ENCODE peak calls at places on chromosomes 13 and 19, in seven cellular contexts. U, A, G, T, J, K and L are unnamed samples.

GRCh38 chr19:47257411-47258169 is 1.3 kb downstream of the CCDC9 start:
- DNase-seq in U (no peak), A (no peak), G (no peak), T (peak), J (no peak), K (no peak), L (no peak)

GRCh38 chr19:13441810-13442512 is 64.3 kb downstream of the CACNA1A start:
- DNase-seq in U (peak), A (peak), G (peak), T (peak), J (no peak), K (peak), L (peak)

GRCh38 chr13:93875527-93875926 is 604.0 kb downstream of the DCT start:
- DNase-seq in U (peak), A (no peak), G (no peak), T (no peak), J (no peak), K (no peak), L (no peak)

GRCh38 chr19:45528744-45529453 is 21.6 kb downstream of the VASP start:
- DNase-seq in U (no peak), A (peak), G (peak), T (peak), J (peak), K (no peak), L (no peak)

GRCh38 chr19:57830071-57830602 is at the start of gene ZNF587B:
- DNase-seq in U (peak), A (peak), G (peak), T (peak), J (peak), K (peak), L (peak)

GRCh38 chr13:47955836-47956235 is 45.2 kb downstream of the SUCLA2 start:
- DNase-seq in U (no peak), A (no peak), G (no peak), T (no peak), J (no peak), K (no peak), L (no peak)

GRCh38 chr13:21980049-21980448 is 309.2 kb downstream of the FGF9 start:
- DNase-seq in U (no peak), A (no peak), G (no peak), T (no peak), J (no peak), K (no peak), L (no peak)

GRCh38 chr13:46577656-46578589 is 25.0 kb downstream of the LRCH1 start:
- DNase-seq in U (peak), A (no peak), G (no peak), T (no peak), J (no peak), K (no peak), L (peak)

GRCh38 chr19:23525265-23525862 is 130.1 kb upstream of the ZNF91 start:
- DNase-seq in U (no peak), A (no peak), G (no peak), T (no peak), J (no peak), K (no peak), L (no peak)

GRCh38 chr19:52351512-52351911 is 15.5 kb downstream of the ZNF610 start:
- DNase-seq in U (no peak), A (no peak), G (peak), T (peak), J (no peak), K (no peak), L (no peak)

GRCh38 chr13:74930402-74931165 is 551.4 kb downstream of the TBC1D4 start:
- DNase-seq in U (peak), A (no peak), G (no peak), T (no peak), J (no peak), K (no peak), L (peak)

GRCh38 chr19:17324357-17325114 is 10.1 kb downstream of the ANO8 start:
- DNase-seq in U (no peak), A (no peak), G (no peak), T (no peak), J (no peak), K (no peak), L (no peak)

GRCh38 chr13:100356889-100357288 is 231.7 kb downstream of the GGACT start:
- DNase-seq in U (peak), A (peak), G (no peak), T (no peak), J (no peak), K (no peak), L (peak)

GRCh38 chr19:33496016-33496415 is 25.6 kb downstream of the PEPD start:
- DNase-seq in U (no peak), A (no peak), G (no peak), T (no peak), J (no peak), K (no peak), L (no peak)

GRCh38 chr19:2462635-2463421 is 6.1 kb upstream of the LMNB2 start:
- DNase-seq in U (peak), A (peak), G (peak), T (peak), J (peak), K (peak), L (peak)

GRCh38 chr19:5799247-5800241 is 5.3 kb upstream of the NRTN start:
- DNase-seq in U (no peak), A (no peak), G (no peak), T (no peak), J (no peak), K (no peak), L (no peak)

GRCh38 chr13:50740052-50740741 is 103.3 kb downstream of the DLEU7 start:
- DNase-seq in U (no peak), A (no peak), G (no peak), T (no peak), J (no peak), K (no peak), L (peak)

GRCh38 chr13:71798723-71799122 is 68.3 kb downstream of the DACH1 start:
- DNase-seq in U (no peak), A (no peak), G (no peak), T (no peak), J (no peak), K (no peak), L (no peak)

GRCh38 chr13:42038661-42039456 is 9.6 kb upstream of the DGKH start:
- DNase-seq in U (peak), A (no peak), G (no peak), T (no peak), J (no peak), K (no peak), L (peak)

GRCh38 chr19:53037101-53038097 is 7.1 kb upstream of the ERVV-2 start:
- DNase-seq in U (peak), A (peak), G (peak), T (no peak), J (no peak), K (no peak), L (no peak)

GRCh38 chr19:47486900-47487299 is 2.9 kb upstream of the KPTN start:
- DNase-seq in U (no peak), A (no peak), G (no peak), T (no peak), J (no peak), K (no peak), L (no peak)

GRCh38 chr13:50531917-50532899 is 311.3 kb downstream of the DLEU7 start:
- DNase-seq in U (peak), A (peak), G (no peak), T (no peak), J (no peak), K (no peak), L (no peak)

GRCh38 chr13:112926003-112926402 is 43.0 kb upstream of the MCF2L start:
- DNase-seq in U (no peak), A (no peak), G (no peak), T (no peak), J (no peak), K (no peak), L (no peak)

GRCh38 chr19:38898788-38899446 is 501 bp downstream of the SIRT2 start:
- DNase-seq in U (peak), A (no peak), G (no peak), T (peak), J (no peak), K (peak), L (peak)

GRCh38 chr19:39828015-39828633 is 5.8 kb downstream of the DYRK1B start:
- DNase-seq in U (no peak), A (no peak), G (no peak), T (no peak), J (no peak), K (no peak), L (no peak)

GRCh38 chr19:11560404-11560988 is 1.5 kb upstream of the ELOF1 start:
- DNase-seq in U (peak), A (peak), G (peak), T (peak), J (no peak), K (peak), L (peak)

GRCh38 chr13:71021810-71022422 is 845.1 kb downstream of the DACH1 start:
- DNase-seq in U (no peak), A (no peak), G (no peak), T (no peak), J (no peak), K (no peak), L (peak)

GRCh38 chr13:113526466-113527220 is 36.1 kb upstream of the DCUN1D2 start:
- DNase-seq in U (no peak), A (no peak), G (no peak), T (no peak), J (no peak), K (no peak), L (no peak)

GRCh38 chr19:39802958-39803357 is 24.3 kb downstream of the LEUTX start:
- DNase-seq in U (no peak), A (no peak), G (no peak), T (peak), J (no peak), K (no peak), L (no peak)

GRCh38 chr13:36251528-36251927 is 37.2 kb upstream of the SOHLH2 start:
- DNase-seq in U (no peak), A (no peak), G (no peak), T (no peak), J (no peak), K (no peak), L (no peak)

GRCh38 chr19:46660601-46661019 is 372 bp downstream of the DACT3 start:
- DNase-seq in U (no peak), A (no peak), G (no peak), T (no peak), J (no peak), K (no peak), L (no peak)

GRCh38 chr13:95234242-95234641 is 67.0 kb downstream of the ABCC4 start:
- DNase-seq in U (no peak), A (no peak), G (no peak), T (no peak), J (no peak), K (no peak), L (no peak)

GRCh38 chr19:5850743-5851293 is 431 bp downstream of the FUT3 start:
- DNase-seq in U (peak), A (no peak), G (no peak), T (no peak), J (no peak), K (no peak), L (peak)

GRCh38 chr13:23870356-23871146 is 18.6 kb downstream of the MIPEP start:
- DNase-seq in U (no peak), A (no peak), G (no peak), T (no peak), J (no peak), K (no peak), L (no peak)

GRCh38 chr13:85212692-85213091 is 586.5 kb downstream of the SLITRK6 start:
- DNase-seq in U (no peak), A (no peak), G (no peak), T (no peak), J (no peak), K (no peak), L (no peak)

GRCh38 chr19:10961763-10962536 is 1.1 kb downstream of the SMARCA4 start:
- DNase-seq in U (peak), A (peak), G (no peak), T (peak), J (no peak), K (peak), L (peak)

GRCh38 chr19:5588441-5588840 is 20.7 kb upstream of the TINCR start:
- DNase-seq in U (no peak), A (no peak), G (no peak), T (no peak), J (no peak), K (no peak), L (no peak)

GRCh38 chr19:42275103-42275502 is 6.1 kb downstream of the CIC start:
- DNase-seq in U (no peak), A (no peak), G (no peak), T (no peak), J (no peak), K (no peak), L (no peak)

DNA sequence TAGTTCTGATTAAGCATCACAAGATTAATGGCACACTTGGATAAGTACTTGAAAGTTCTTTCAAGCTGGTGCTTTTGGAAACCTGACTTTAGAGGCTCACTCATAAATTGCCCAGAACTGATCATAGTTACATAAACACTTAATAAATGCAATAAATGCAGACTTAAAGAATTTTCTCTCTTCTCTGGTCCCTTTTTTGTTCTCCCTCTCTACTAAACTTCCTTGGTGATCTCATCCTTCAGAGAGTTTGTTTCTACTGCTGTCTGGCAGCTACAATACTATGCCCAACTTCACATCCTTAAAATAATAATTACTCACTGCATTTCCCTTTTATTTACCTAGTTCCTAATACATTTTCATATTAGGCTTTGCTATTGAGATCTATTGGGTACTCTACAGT is 1416.9 kb downstream of the EFNB2 start:
- DNase-seq in U (no peak), A (no peak), G (no peak), T (no peak), J (no peak), K (no peak), L (no peak)
- H3K18ac ChIP-seq in U (no peak), A (no peak), G (no peak), T (no peak), J (no peak), K (no peak), L (no peak)

DNA sequence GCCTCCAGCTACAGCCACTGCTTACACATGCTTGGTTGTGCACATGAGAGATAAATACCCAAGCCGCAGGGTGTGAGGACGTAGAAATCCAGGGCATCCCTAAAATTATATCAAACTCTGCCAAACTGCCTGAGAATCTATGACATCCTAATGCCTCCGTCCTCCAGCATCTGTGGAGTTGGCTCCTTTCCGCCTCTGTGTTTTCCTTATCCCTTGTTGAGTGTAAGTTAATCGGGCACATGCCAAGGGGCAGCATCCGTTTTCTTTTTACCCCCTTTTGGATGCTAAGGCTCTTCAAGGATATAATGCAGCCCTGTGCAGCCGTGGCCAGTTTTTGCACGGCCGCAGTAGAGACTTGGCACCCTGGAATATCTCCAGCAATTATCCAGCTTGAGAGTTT is 66.5 kb downstream of the COL4A2 start:
- DNase-seq in U (no peak), A (no peak), G (no peak), T (no peak), J (no peak), K (no peak), L (no peak)
- H3K27ac ChIP-seq in U (no peak), A (no peak), G (no peak), T (no peak), J (no peak), K (no peak), L (peak)

GRCh38 chr13:80348308-80348707 is 7.4 kb upstream of the SPRY2 start:
- DNase-seq in U (no peak), A (no peak), G (no peak), T (no peak), J (no peak), K (no peak), L (no peak)
- H3K18ac ChIP-seq in U (no peak), A (no peak), G (no peak), T (no peak), J (no peak), K (no peak), L (no peak)

GRCh38 chr19:7419153-7419552 is 69.7 kb downstream of the PEX11G start:
- DNase-seq in U (no peak), A (no peak), G (no peak), T (no peak), J (no peak), K (no peak), L (no peak)

GRCh38 chr19:7417671-7418324 is 69.1 kb downstream of the ARHGEF18 start:
- DNase-seq in U (peak), A (peak), G (no peak), T (peak), J (no peak), K (no peak), L (peak)

GRCh38 chr19:7415857-7416371 is 67.2 kb downstream of the ARHGEF18 start:
- DNase-seq in U (no peak), A (no peak), G (no peak), T (no peak), J (no peak), K (no peak), L (no peak)

GRCh38 chr19:7419777-7420439 is 68.9 kb downstream of the PEX11G start:
- DNase-seq in U (no peak), A (no peak), G (no peak), T (no peak), J (no peak), K (no peak), L (no peak)

DNA sequence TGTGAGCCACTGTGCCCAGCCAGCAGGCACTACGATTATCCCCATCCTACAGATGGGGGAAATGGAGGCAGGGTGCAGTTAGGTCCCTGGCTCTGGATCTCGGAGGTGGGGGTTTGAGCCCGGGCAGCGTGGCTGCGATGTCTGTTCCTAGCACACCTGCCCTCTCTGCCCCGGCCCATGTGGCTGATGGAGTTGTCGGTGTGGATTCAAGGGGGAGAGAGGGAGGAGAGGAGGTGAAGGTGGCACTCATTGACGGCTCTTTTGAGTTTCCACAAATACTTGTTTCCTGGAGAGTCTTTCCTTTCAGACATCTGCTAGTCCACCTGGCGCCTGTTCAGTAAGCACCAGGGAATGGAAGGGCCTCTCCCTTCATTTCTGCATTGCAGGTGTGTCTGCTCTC is 69.8 kb downstream of the ARHGEF18 start:
- DNase-seq in U (no peak), A (no peak), G (no peak), T (no peak), J (no peak), K (no peak), L (no peak)
- H3K27ac ChIP-seq in U (no peak), A (peak), G (no peak), T (no peak), J (no peak), K (no peak), L (no peak)

DNA sequence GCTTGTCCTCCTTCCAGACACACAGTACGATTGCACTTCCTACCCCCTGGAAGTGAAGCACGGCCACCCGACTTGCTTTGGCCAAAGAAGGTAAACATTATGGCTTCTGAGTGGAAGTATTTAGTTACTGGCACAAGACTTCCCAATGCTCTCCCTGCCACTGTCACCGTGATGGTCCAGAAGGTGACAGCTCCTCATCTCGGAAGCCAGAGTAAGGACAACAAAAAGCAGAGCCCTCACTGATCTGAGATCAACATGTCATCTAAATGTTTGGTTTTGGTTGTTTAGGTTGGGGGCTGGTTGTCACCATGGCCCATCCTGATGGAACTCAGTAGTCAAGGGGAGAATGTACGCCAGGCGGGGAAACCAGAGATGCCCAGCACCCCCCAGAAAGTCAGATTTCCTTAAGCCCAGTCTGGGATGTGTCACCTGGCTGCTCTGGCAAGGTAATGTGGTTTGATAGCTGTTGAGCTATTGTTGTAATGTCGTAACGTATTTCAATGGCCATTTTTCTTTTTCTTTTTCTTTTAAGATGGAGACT is 170.1 kb upstream of the ZNF536 start:
- DNase-seq in U (no peak), A (no peak), G (peak), T (no peak), J (no peak), K (no peak), L (no peak)
- H3K18ac ChIP-seq in U (no peak), A (no peak), G (no peak), T (no peak), J (no peak), K (no peak), L (no peak)

DNA sequence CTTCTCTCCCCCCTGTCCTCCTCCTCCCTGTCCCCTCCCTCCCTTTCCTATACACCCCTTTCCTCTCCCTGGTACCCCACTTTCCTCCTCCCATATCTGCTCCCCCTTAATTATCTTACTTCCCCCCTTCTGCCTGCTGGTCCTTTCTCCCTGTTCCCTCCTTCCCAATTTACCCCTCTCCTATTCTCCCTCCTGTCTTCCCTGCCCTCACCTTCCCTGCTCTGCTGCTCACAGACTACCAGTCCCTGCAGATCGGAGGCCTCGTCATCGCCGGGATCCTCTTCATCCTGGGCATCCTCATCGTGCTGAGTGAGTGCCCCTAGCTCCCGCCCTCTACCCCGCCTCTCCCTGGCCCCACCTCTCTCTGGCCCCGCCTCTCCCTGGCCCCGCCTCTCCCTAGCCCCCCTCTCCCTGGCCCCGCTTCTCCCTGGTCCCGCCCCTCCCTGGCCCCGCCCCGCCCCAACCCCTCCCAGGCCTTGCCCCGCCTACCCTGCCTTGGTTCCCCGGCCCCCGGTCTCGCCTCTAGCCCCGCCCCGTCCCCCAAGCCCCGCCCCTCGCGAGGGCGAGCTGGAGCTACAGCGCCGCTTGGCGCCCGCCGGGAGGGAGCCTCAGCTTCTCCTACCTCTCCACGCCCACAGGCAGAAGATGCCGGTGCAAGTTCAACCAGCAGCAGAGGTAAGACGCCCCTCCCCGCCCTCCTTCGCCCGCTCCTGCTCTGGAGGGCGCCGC is 2.0 kb upstream of the FXYD7 start:
- DNase-seq in U (peak), A (peak), G (peak), T (peak), J (peak), K (peak), L (peak)
- H3K27ac ChIP-seq in U (no peak), A (no peak), G (no peak), T (no peak), J (no peak), K (no peak), L (no peak)